ENCODE peak calls at places on chromosomes 5 and 9, in four cellular contexts. J is spleen, K is heart left ventricle, P is psoas muscle. R is an unnamed sample.

GRCh38 chr5:129807162-129807814 is 59.4 kb downstream of the MINAR2 start:
- DNase-seq in J (no peak), K (no peak), P (no peak), R (no peak)

GRCh38 chr9:124137944-124138335 is 119.8 kb upstream of the NEK6 start:
- DNase-seq in J (no peak), K (no peak), P (no peak), R (no peak)

GRCh38 chr5:179405426-179406030 is 60.3 kb upstream of the ADAMTS2 start:
- DNase-seq in J (no peak), K (no peak), P (no peak), R (no peak)

GRCh38 chr9:128702949-128703615 is 779 bp downstream of the PKN3 start:
- DNase-seq in J (peak; percentile 82), K (peak; percentile 73), P (peak; percentile 48), R (peak; percentile 45)

GRCh38 chr5:76836585-76836984 is 13.2 kb upstream of the S100Z start:
- DNase-seq in J (no peak), K (no peak), P (no peak), R (no peak)

GRCh38 chr5:166032601-166033000 is 2258.8 kb upstream of the WWC1 start:
- DNase-seq in J (no peak), K (no peak), P (no peak), R (no peak)

GRCh38 chr9:86975571-86975970 is 28.3 kb upstream of the GAS1 start:
- DNase-seq in J (no peak), K (no peak), P (no peak), R (no peak)

GRCh38 chr9:128636556-128637530 is 19.8 kb downstream of the DYNC2I2 start:
- DNase-seq in J (peak; percentile 84), K (peak; percentile 52), P (peak; percentile 12), R (no peak)

GRCh38 chr5:105952875-105953274 is 1717.9 kb downstream of the EFNA5 start:
- DNase-seq in J (no peak), K (no peak), P (no peak), R (no peak)

GRCh38 chr5:123422433-123423277 is 548 bp downstream of the CEP120 start:
- DNase-seq in J (no peak), K (no peak), P (no peak), R (peak; percentile 31)

GRCh38 chr5:177512736-177513380 is 3.2 kb upstream of the DOK3 start:
- DNase-seq in J (peak; percentile 79), K (no peak), P (no peak), R (no peak)

GRCh38 chr9:3480353-3480655 is 45.5 kb downstream of the RFX3 start:
- DNase-seq in J (no peak), K (no peak), P (no peak), R (peak; percentile 65)

GRCh38 chr5:59698207-59698606 is 195.3 kb downstream of the PDE4D start:
- DNase-seq in J (no peak), K (no peak), P (no peak), R (no peak)

GRCh38 chr5:147898875-147899401 is 7.4 kb downstream of the C5orf46 start:
- DNase-seq in J (no peak), K (no peak), P (no peak), R (no peak)

GRCh38 chr9:121271368-121272351 is 3.7 kb downstream of the GSN start:
- DNase-seq in J (peak; percentile 84), K (peak; percentile 75), P (peak; percentile 51), R (no peak)

GRCh38 chr9:3516667-3517330 is 9.0 kb downstream of the RFX3 start:
- DNase-seq in J (no peak), K (no peak), P (no peak), R (no peak)

GRCh38 chr5:179558912-179559279 is 8.5 kb downstream of the RUFY1 start:
- DNase-seq in J (peak; percentile 80), K (no peak), P (no peak), R (no peak)

GRCh38 chr5:131441184-131441583 is 177.3 kb downstream of the CDC42SE2 start:
- DNase-seq in J (no peak), K (no peak), P (no peak), R (no peak)

GRCh38 chr5:10832987-10833386 is 72.0 kb upstream of the DAP start:
- DNase-seq in J (no peak), K (no peak), P (no peak), R (no peak)

GRCh38 chr9:27861887-27862286 is 288.6 kb upstream of the C9orf72 start:
- DNase-seq in J (no peak), K (no peak), P (no peak), R (no peak)

GRCh38 chr5:173530547-173530946 is 85.9 kb downstream of the BOD1 start:
- DNase-seq in J (no peak), K (no peak), P (no peak), R (no peak)

GRCh38 chr5:11247224-11247623 is 486.2 kb upstream of the DAP start:
- DNase-seq in J (no peak), K (no peak), P (no peak), R (no peak)

GRCh38 chr5:171575808-171576207 is 156.4 kb downstream of the FGF18 start:
- DNase-seq in J (no peak), K (no peak), P (no peak), R (no peak)

GRCh38 chr5:149581192-149581861 is at the start of gene ARHGEF37:
- DNase-seq in J (peak; percentile 86), K (peak; percentile 96), P (peak; percentile 86), R (peak; percentile 85)

GRCh38 chr9:93288341-93288740 is 104.4 kb downstream of the WNK2 start:
- DNase-seq in J (peak; percentile 64), K (peak; percentile 58), P (no peak), R (no peak)

GRCh38 chr9:106830527-106831140 is 32.3 kb upstream of the ZNF462 start:
- DNase-seq in J (no peak), K (no peak), P (no peak), R (no peak)

GRCh38 chr5:110401881-110402280 is 324.6 kb downstream of the TMEM232 start:
- DNase-seq in J (no peak), K (no peak), P (no peak), R (no peak)

GRCh38 chr9:89848060-89849040 is 243.5 kb downstream of the GADD45G start:
- DNase-seq in J (peak; percentile 42), K (no peak), P (no peak), R (no peak)

GRCh38 chr5:147534172-147534951 is 24.5 kb upstream of the DPYSL3 start:
- DNase-seq in J (no peak), K (no peak), P (no peak), R (no peak)

GRCh38 chr5:134758504-134759341 is at the start of gene DDX46:
- DNase-seq in J (peak; percentile 99), K (peak; percentile 96), P (peak; percentile 96), R (peak; percentile 92)

GRCh38 chr5:1875843-1876671 is 6.7 kb downstream of the IRX4 start:
- DNase-seq in J (no peak), K (no peak), P (no peak), R (no peak)
- H3K27me3 ChIP-seq in J (peaks cover 63% of the 10 kb centered on the region), K (peaks cover 28% of the 10 kb centered on the region), P (peaks cover 35% of the 10 kb centered on the region), R (peaks cover 42% of the 10 kb centered on the region)

GRCh38 chr9:34511160-34511513 is 11.7 kb downstream of the ENHO start:
- DNase-seq in J (no peak), K (no peak), P (no peak), R (no peak)

GRCh38 chr9:34514401-34514800 is 8.4 kb downstream of the ENHO start:
- DNase-seq in J (no peak), K (no peak), P (no peak), R (no peak)

GRCh38 chr9:34510506-34511159 is 12.2 kb downstream of the ENHO start:
- DNase-seq in J (no peak), K (no peak), P (no peak), R (no peak)

GRCh38 chr9:34513567-34514214 is 9.1 kb downstream of the ENHO start:
- DNase-seq in J (no peak), K (no peak), P (no peak), R (peak; percentile 84)

GRCh38 chr9:34512131-34513078 is 10.4 kb downstream of the ENHO start:
- DNase-seq in J (no peak), K (no peak), P (no peak), R (no peak)
- H3K27me3 ChIP-seq in J (no peaks in the 10 kb centered on the region), K (no peaks in the 10 kb centered on the region), P (no peaks in the 10 kb centered on the region), R (no peaks in the 10 kb centered on the region)

GRCh38 chr9:113873926-113874325 is 2.2 kb upstream of the ZNF618 start:
- DNase-seq in J (no peak), K (no peak), P (no peak), R (no peak)

GRCh38 chr9:113872485-113873143 is 3.5 kb upstream of the ZNF618 start:
- DNase-seq in J (no peak), K (no peak), P (no peak), R (no peak)

GRCh38 chr9:113875420-113875916 is 641 bp upstream of the ZNF618 start:
- DNase-seq in J (no peak), K (no peak), P (no peak), R (no peak)

GRCh38 chr9:113875917-113876805 is at the start of gene ZNF618:
- DNase-seq in J (peak; percentile 83), K (peak; percentile 73), P (peak; percentile 30), R (peak; percentile 59)

GRCh38 chr9:113873446-113873845 is 2.7 kb upstream of the ZNF618 start:
- DNase-seq in J (no peak), K (no peak), P (no peak), R (no peak)
- H3K27me3 ChIP-seq in J (no peaks in the 10 kb centered on the region), K (no peaks in the 10 kb centered on the region), P (no peaks in the 10 kb centered on the region), R (no peaks in the 10 kb centered on the region)

GRCh38 chr9:130908129-130908877 is 11.7 kb upstream of the QRFP start:
- DNase-seq in J (no peak), K (no peak), P (no peak), R (no peak)
- H3K27me3 ChIP-seq in J (no peaks in the 10 kb centered on the region), K (no peaks in the 10 kb centered on the region), P (peaks cover 8% of the 10 kb centered on the region), R (peaks cover 6% of the 10 kb centered on the region)

GRCh38 chr9:136942881-136943230 is 1.7 kb downstream of the FBXW5 start:
- DNase-seq in J (no peak), K (peak; percentile 48), P (no peak), R (no peak)
- H3K27me3 ChIP-seq in J (no peaks in the 10 kb centered on the region), K (no peaks in the 10 kb centered on the region), P (no peaks in the 10 kb centered on the region), R (no peaks in the 10 kb centered on the region)

R was measured in HAP-1.